ENCODE peak calls at places on chromosome 15, in ten cellular contexts. R, C, J, F, S, W, I, D, A and T are unnamed samples.

GRCh38 chr15:65204931-65205655 is 6.2 kb downstream of the CILP start:
- DNase-seq in R (no peak), C (no peak), J (no peak), F (no peak), S (no peak), W (no peak), I (no peak), D (no peak), A (no peak), T (no peak)

GRCh38 chr15:70617076-70617910 is 146.1 kb downstream of the UACA start:
- DNase-seq in R (no peak), C (no peak), J (no peak), F (no peak), S (no peak), W (no peak), I (peak), D (no peak), A (no peak), T (peak)

GRCh38 chr15:90451215-90451850 is 63.3 kb downstream of the IQGAP1 start:
- DNase-seq in R (no peak), C (no peak), J (no peak), F (peak), S (no peak), W (no peak), I (no peak), D (no peak), A (no peak), T (no peak)

GRCh38 chr15:60704717-60705116 is 225.8 kb upstream of the ICE2 start:
- DNase-seq in R (no peak), C (no peak), J (no peak), F (no peak), S (no peak), W (no peak), I (no peak), D (no peak), A (no peak), T (no peak)

GRCh38 chr15:39053480-39053879 is 488.9 kb upstream of the RASGRP1 start:
- DNase-seq in R (no peak), C (no peak), J (no peak), F (no peak), S (no peak), W (no peak), I (no peak), D (no peak), A (no peak), T (no peak)

GRCh38 chr15:38389924-38390542 is 63.9 kb upstream of the FAM98B start:
- DNase-seq in R (peak), C (peak), J (no peak), F (no peak), S (peak), W (peak), I (peak), D (peak), A (peak), T (no peak)

GRCh38 chr15:101482526-101483371 is 6.8 kb downstream of the PCSK6 start:
- DNase-seq in R (no peak), C (no peak), J (no peak), F (no peak), S (no peak), W (no peak), I (no peak), D (no peak), A (no peak), T (no peak)

GRCh38 chr15:57554063-57554820 is 37.5 kb upstream of the MYZAP start:
- DNase-seq in R (no peak), C (no peak), J (peak), F (no peak), S (peak), W (peak), I (peak), D (no peak), A (no peak), T (no peak)

GRCh38 chr15:100301905-100302431 is 39.8 kb downstream of the ADAMTS17 start:
- DNase-seq in R (no peak), C (no peak), J (no peak), F (no peak), S (no peak), W (no peak), I (no peak), D (no peak), A (no peak), T (no peak)

GRCh38 chr15:76912430-76912829 is 7.3 kb upstream of the SCAPER start:
- DNase-seq in R (no peak), C (no peak), J (no peak), F (no peak), S (no peak), W (no peak), I (no peak), D (no peak), A (no peak), T (no peak)

GRCh38 chr15:75437721-75438120 is 13.8 kb downstream of the SIN3A start:
- DNase-seq in R (no peak), C (no peak), J (no peak), F (no peak), S (no peak), W (no peak), I (no peak), D (no peak), A (no peak), T (no peak)

GRCh38 chr15:42921049-42921731 is 612 bp upstream of the TTBK2 start:
- DNase-seq in R (peak), C (peak), J (no peak), F (no peak), S (peak), W (no peak), I (peak), D (peak), A (peak), T (peak)

GRCh38 chr15:100111103-100112060 is 230.4 kb downstream of the ADAMTS17 start:
- DNase-seq in R (no peak), C (no peak), J (no peak), F (no peak), S (peak), W (peak), I (peak), D (peak), A (no peak), T (no peak)

GRCh38 chr15:90851945-90852344 is 16.4 kb upstream of the FURIN start:
- DNase-seq in R (no peak), C (no peak), J (no peak), F (no peak), S (no peak), W (no peak), I (no peak), D (no peak), A (no peak), T (no peak)

GRCh38 chr15:45714501-45715488 is 80.0 kb downstream of the SQOR start:
- DNase-seq in R (peak), C (no peak), J (peak), F (no peak), S (peak), W (peak), I (peak), D (peak), A (no peak), T (peak)

GRCh38 chr15:83284563-83285283 is at the start of gene BNC1:
- DNase-seq in R (no peak), C (no peak), J (no peak), F (no peak), S (peak), W (no peak), I (peak), D (no peak), A (no peak), T (no peak)

GRCh38 chr15:89192136-89192535 is 29.2 kb downstream of the RLBP1 start:
- DNase-seq in R (no peak), C (no peak), J (no peak), F (no peak), S (no peak), W (no peak), I (no peak), D (no peak), A (no peak), T (no peak)

GRCh38 chr15:25689592-25689991 is 173.5 kb downstream of the ATP10A start:
- DNase-seq in R (no peak), C (no peak), J (no peak), F (no peak), S (no peak), W (peak), I (no peak), D (no peak), A (no peak), T (no peak)

GRCh38 chr15:55993804-55994539 is 560 bp upstream of the NEDD4 start:
- DNase-seq in R (no peak), C (no peak), J (peak), F (peak), S (peak), W (peak), I (peak), D (no peak), A (no peak), T (no peak)

GRCh38 chr15:98658831-98659699 is 10.7 kb downstream of the IGF1R start:
- DNase-seq in R (peak), C (peak), J (peak), F (no peak), S (peak), W (peak), I (peak), D (no peak), A (no peak), T (peak)

GRCh38 chr15:37106490-37107001 is 6.2 kb upstream of the MEIS2 start:
- DNase-seq in R (no peak), C (no peak), J (no peak), F (no peak), S (peak), W (peak), I (peak), D (no peak), A (no peak), T (no peak)

GRCh38 chr15:70101459-70102113 is 3.9 kb upstream of the TLE3 start:
- DNase-seq in R (peak), C (no peak), J (peak), F (peak), S (peak), W (peak), I (peak), D (no peak), A (no peak), T (peak)

GRCh38 chr15:41387646-41388045 is 14.7 kb downstream of the NDUFAF1 start:
- DNase-seq in R (no peak), C (no peak), J (no peak), F (no peak), S (no peak), W (no peak), I (no peak), D (no peak), A (no peak), T (no peak)

GRCh38 chr15:101328001-101328400 is 33.0 kb upstream of the SNRPA1 start:
- DNase-seq in R (no peak), C (no peak), J (no peak), F (no peak), S (no peak), W (no peak), I (no peak), D (no peak), A (no peak), T (no peak)

GRCh38 chr15:36481156-36481555 is 98.3 kb upstream of the CDIN1 start:
- DNase-seq in R (no peak), C (no peak), J (no peak), F (no peak), S (no peak), W (no peak), I (no peak), D (no peak), A (no peak), T (no peak)

GRCh38 chr15:58081891-58082290 is 16.4 kb upstream of the ALDH1A2 start:
- DNase-seq in R (no peak), C (no peak), J (no peak), F (no peak), S (no peak), W (no peak), I (no peak), D (no peak), A (no peak), T (no peak)

GRCh38 chr15:27235161-27235560 is 264.2 kb downstream of the GABRG3 start:
- DNase-seq in R (no peak), C (no peak), J (no peak), F (no peak), S (no peak), W (no peak), I (no peak), D (no peak), A (no peak), T (no peak)

GRCh38 chr15:51085764-51086163 is 8.9 kb downstream of the TNFAIP8L3 start:
- DNase-seq in R (no peak), C (no peak), J (no peak), F (no peak), S (peak), W (no peak), I (no peak), D (no peak), A (no peak), T (no peak)

GRCh38 chr15:75606711-75607684 is 18.5 kb downstream of the SNUPN start:
- DNase-seq in R (no peak), C (no peak), J (no peak), F (no peak), S (no peak), W (no peak), I (no peak), D (no peak), A (no peak), T (no peak)

GRCh38 chr15:80727596-80727995 is 32.5 kb downstream of the ABHD17C start:
- DNase-seq in R (no peak), C (no peak), J (no peak), F (no peak), S (no peak), W (no peak), I (no peak), D (no peak), A (no peak), T (no peak)

GRCh38 chr15:69232144-69232543 is 66.6 kb upstream of the PAQR5 start:
- DNase-seq in R (no peak), C (no peak), J (no peak), F (no peak), S (no peak), W (no peak), I (peak), D (no peak), A (no peak), T (no peak)

GRCh38 chr15:95469601-95470000 is 860.9 kb upstream of the NR2F2 start:
- DNase-seq in R (no peak), C (no peak), J (no peak), F (no peak), S (no peak), W (no peak), I (no peak), D (no peak), A (no peak), T (no peak)